ENCODE peak calls at places on chromosomes 11 and 22, in five cellular contexts. C, Y, K, G and T are unnamed samples.

GRCh38 chr11:2529173-2529572 is 84.4 kb downstream of the KCNQ1 start:
- DNase-seq in C (no peak), Y (no peak), K (no peak), G (no peak), T (no peak)

GRCh38 chr11:5592615-5593014 is 3.8 kb upstream of the TRIM6 start:
- DNase-seq in C (no peak), Y (no peak), K (no peak), G (no peak), T (no peak)

GRCh38 chr22:21652547-21653545 is 10.7 kb downstream of the SDF2L1 start:
- DNase-seq in C (no peak), Y (peak; percentile 43), K (no peak), G (no peak), T (no peak)

GRCh38 chr11:120925944-120926343 is 98.0 kb upstream of the TBCEL start:
- DNase-seq in C (no peak), Y (no peak), K (no peak), G (no peak), T (no peak)

GRCh38 chr11:16097543-16097942 is 258.8 kb downstream of the SOX6 start:
- DNase-seq in C (no peak), Y (no peak), K (no peak), G (no peak), T (no peak)

GRCh38 chr11:12219732-12220131 is 109.3 kb downstream of the MICAL2 start:
- DNase-seq in C (no peak), Y (peak; percentile 35), K (no peak), G (no peak), T (no peak)

GRCh38 chr11:20367313-20367948 is 3.9 kb downstream of the HTATIP2 start:
- DNase-seq in C (peak; percentile 83), Y (peak; percentile 46), K (peak; percentile 90), G (peak; percentile 24), T (peak; percentile 75)

GRCh38 chr22:49735411-49736311 is 92.0 kb downstream of the BRD1 start:
- DNase-seq in C (peak; percentile 9), Y (peak; percentile 55), K (no peak), G (no peak), T (peak; percentile 71)

GRCh38 chr11:108958446-108959123 is 293.7 kb downstream of the DDX10 start:
- DNase-seq in C (peak; percentile 74), Y (peak; percentile 21), K (peak; percentile 84), G (no peak), T (peak; percentile 59)

GRCh38 chr11:86182976-86183584 is 61.5 kb upstream of the EED start:
- DNase-seq in C (peak; percentile 31), Y (no peak), K (peak; percentile 55), G (peak; percentile 30), T (no peak)

GRCh38 chr11:79417069-79417920 is 23.5 kb downstream of the TENM4 start:
- DNase-seq in C (no peak), Y (peak; percentile 84), K (peak; percentile 43), G (no peak), T (no peak)

GRCh38 chr11:95877288-95877687 is 46.6 kb downstream of the MTMR2 start:
- DNase-seq in C (peak; percentile 97), Y (no peak), K (peak; percentile 98), G (no peak), T (peak; percentile 74)

GRCh38 chr22:46740910-46741785 is 3.1 kb upstream of the CERK start:
- DNase-seq in C (no peak), Y (no peak), K (no peak), G (no peak), T (peak; percentile 48)

GRCh38 chr22:37088750-37089408 is 20.6 kb downstream of the TMPRSS6 start:
- DNase-seq in C (no peak), Y (no peak), K (no peak), G (no peak), T (no peak)

GRCh38 chr22:22855617-22856308 is 31.9 kb upstream of the IGLL5 start:
- DNase-seq in C (peak; percentile 10), Y (peak; percentile 54), K (peak; percentile 21), G (peak; percentile 14), T (peak; percentile 12)

GRCh38 chr11:63574856-63575602 is 11.8 kb upstream of the PLAAT2 start:
- DNase-seq in C (no peak), Y (no peak), K (no peak), G (no peak), T (peak; percentile 78)

GRCh38 chr11:24161587-24161986 is 335.3 kb upstream of the LUZP2 start:
- DNase-seq in C (no peak), Y (no peak), K (no peak), G (no peak), T (no peak)

GRCh38 chr11:64253481-64253880 is 2.2 kb downstream of the PLCB3 start:
- DNase-seq in C (no peak), Y (no peak), K (no peak), G (no peak), T (peak; percentile 63)

GRCh38 chr22:24432059-24432853 is 4.9 kb downstream of the ADORA2A start:
- DNase-seq in C (peak; percentile 63), Y (no peak), K (peak; percentile 33), G (no peak), T (peak; percentile 79)

GRCh38 chr11:86737752-86738151 is 62.6 kb upstream of the PRSS23 start:
- DNase-seq in C (no peak), Y (no peak), K (peak; percentile 36), G (no peak), T (no peak)

GRCh38 chr11:88231894-88232482 is 56.7 kb upstream of the RAB38 start:
- DNase-seq in C (peak; percentile 21), Y (peak; percentile 44), K (peak; percentile 55), G (peak; percentile 3), T (peak; percentile 53)

GRCh38 chr11:12235549-12235944 is 125.2 kb downstream of the MICAL2 start:
- DNase-seq in C (no peak), Y (peak; percentile 73), K (peak; percentile 40), G (no peak), T (no peak)

GRCh38 chr22:43313497-43314474 is 29.4 kb downstream of the SCUBE1 start:
- DNase-seq in C (no peak), Y (peak; percentile 24), K (no peak), G (no peak), T (no peak)

GRCh38 chr11:71931245-71931602 is 2.4 kb downstream of the RNF121 start:
- DNase-seq in C (no peak), Y (no peak), K (no peak), G (no peak), T (peak; percentile 45)

GRCh38 chr11:18575361-18575760 is 13.2 kb downstream of the UEVLD start:
- DNase-seq in C (no peak), Y (no peak), K (no peak), G (no peak), T (no peak)

GRCh38 chr11:44399968-44400367 is 90.0 kb upstream of the ALX4 start:
- DNase-seq in C (no peak), Y (no peak), K (no peak), G (no peak), T (no peak)

GRCh38 chr11:32333335-32333991 is 101.9 kb downstream of the WT1 start:
- DNase-seq in C (peak; percentile 55), Y (peak; percentile 81), K (peak; percentile 52), G (peak; percentile 7), T (peak; percentile 41)

GRCh38 chr22:36022162-36022561 is 6.5 kb downstream of the RBFOX2 start:
- DNase-seq in C (peak; percentile 9), Y (no peak), K (peak; percentile 49), G (no peak), T (peak; percentile 35)

GRCh38 chr22:42947211-42947990 is 67.5 kb downstream of the PACSIN2 start:
- DNase-seq in C (peak; percentile 82), Y (peak; percentile 72), K (peak; percentile 36), G (no peak), T (peak; percentile 55)

GRCh38 chr11:8067567-8067928 is 13.5 kb upstream of the TUB start:
- DNase-seq in C (no peak), Y (no peak), K (no peak), G (no peak), T (no peak)

GRCh38 chr11:71433648-71434450 is 14.3 kb downstream of the DHCR7 start:
- DNase-seq in C (no peak), Y (no peak), K (no peak), G (no peak), T (no peak)

GRCh38 chr11:76176463-76176862 is 29.8 kb downstream of the WNT11 start:
- DNase-seq in C (no peak), Y (peak; percentile 21), K (no peak), G (no peak), T (no peak)

GRCh38 chr11:45104790-45105084 is 41.7 kb upstream of the PRDM11 start:
- DNase-seq in C (no peak), Y (no peak), K (no peak), G (no peak), T (no peak)

GRCh38 chr11:2089536-2090165 is 49.5 kb downstream of the IGF2 start:
- DNase-seq in C (peak; percentile 36), Y (peak; percentile 81), K (peak; percentile 32), G (peak; percentile 8), T (peak; percentile 14)

GRCh38 chr11:69374110-69374981 is 80.4 kb downstream of the MYEOV start:
- DNase-seq in C (no peak), Y (no peak), K (no peak), G (no peak), T (no peak)

GRCh38 chr11:2206291-2206690 is 34.7 kb upstream of the TH start:
- DNase-seq in C (no peak), Y (no peak), K (no peak), G (no peak), T (no peak)

GRCh38 chr11:47538741-47539575 is 14.0 kb downstream of the CELF1 start:
- DNase-seq in C (no peak), Y (no peak), K (no peak), G (no peak), T (no peak)

GRCh38 chr11:62015615-62016014 is 48.2 kb upstream of the FTH1 start:
- DNase-seq in C (peak; percentile 58), Y (no peak), K (no peak), G (no peak), T (no peak)

GRCh38 chr22:19331975-19332374 is 40.5 kb upstream of the CLTCL1 start:
- DNase-seq in C (no peak), Y (no peak), K (no peak), G (no peak), T (no peak)